ENCODE peak calls at places on chromosomes 6 and 20, in eight cellular contexts. H is WTC11, Y is colonic mucosa, G is esophagus squamous epithelium, U is right lobe of liver, E is BJ, T is fibroblast of mammary gland, L is kidney epithelial cell. R is an unnamed sample.

GRCh38 chr20:48259456-48259855 is 474.2 kb upstream of the SULF2 start:
- DNase-seq in T (no peak), H (no peak), L (no peak), Y (no peak), G (no peak), E (no peak), U (no peak), R (no peak)

GRCh38 chr6:32973934-32974333 is 5.5 kb downstream of the BRD2 start:
- DNase-seq in G (no peak), Y (peak; percentile 64), T (peak; percentile 62), E (no peak), U (no peak), L (no peak), H (no peak), R (no peak)

GRCh38 chr6:111626446-111626845 is 20.8 kb upstream of the TRAF3IP2 start:
- DNase-seq in L (no peak), E (no peak), H (no peak), Y (no peak), U (no peak), T (no peak), G (no peak), R (no peak)

GRCh38 chr6:167919349-167919748 is 78.1 kb upstream of the KIF25 start:
- DNase-seq in T (no peak), H (no peak), U (no peak), Y (no peak), L (no peak), E (no peak), G (no peak), R (no peak)

GRCh38 chr6:15952231-15953151 is 176.4 kb upstream of the MYLIP start:
- DNase-seq in H (no peak), Y (no peak), U (no peak), L (no peak), E (no peak), T (no peak), G (no peak), R (no peak)

GRCh38 chr20:29079769-29080690 is 2177.4 kb upstream of the DEFB115 start:
- DNase-seq in Y (peak; percentile 53), T (peak; percentile 29), L (no peak), H (no peak), U (peak; percentile 60), E (no peak), G (no peak), R (no peak)

GRCh38 chr20:41133709-41134361 is 3.5 kb upstream of the PLCG1 start:
- DNase-seq in Y (peak; percentile 15), L (no peak), E (no peak), U (no peak), G (no peak), H (no peak), T (peak; percentile 64), R (no peak)

GRCh38 chr6:117555882-117556498 is 46.3 kb downstream of the GOPC start:
- DNase-seq in E (no peak), Y (peak; percentile 71), U (no peak), T (peak; percentile 47), H (peak; percentile 38), L (no peak), G (no peak), R (no peak)

GRCh38 chr20:32761831-32762753 is at the start of gene DNMT3B:
- DNase-seq in H (peak; percentile 98), Y (peak; percentile 83), T (peak; percentile 72), G (no peak), L (no peak), E (no peak), U (peak; percentile 80), R (peak; percentile 92)
- TF ChIP-seq CTCF in H (no peak), Y (no peak), T (no peak), G (no peak), L (no peak), E (peak; percentile 1), U (no peak), R (peak; percentile 49)

GRCh38 chr6:108260809-108261569 is at the start of gene SNX3:
- DNase-seq in E (peak; percentile 89), G (peak; percentile 86), L (peak; percentile 85), Y (peak; percentile 97), H (peak; percentile 95), T (peak; percentile 94), U (peak; percentile 99), R (peak; percentile 98)
- TF ChIP-seq CTCF in E (no peak), G (no peak), L (no peak), Y (no peak), H (no peak), T (peak; percentile 4), U (no peak), R (peak; percentile 23)

GRCh38 chr6:138800377-138801150 is 4.7 kb downstream of the ECT2L start:
- DNase-seq in T (peak; percentile 37), E (no peak), U (no peak), G (no peak), Y (no peak), L (no peak), H (peak; percentile 45), R (no peak)
- TF ChIP-seq CTCF in T (peak; percentile 35), E (no peak), U (no peak), G (no peak), Y (no peak), L (no peak), H (no peak), R (no peak)

DNA sequence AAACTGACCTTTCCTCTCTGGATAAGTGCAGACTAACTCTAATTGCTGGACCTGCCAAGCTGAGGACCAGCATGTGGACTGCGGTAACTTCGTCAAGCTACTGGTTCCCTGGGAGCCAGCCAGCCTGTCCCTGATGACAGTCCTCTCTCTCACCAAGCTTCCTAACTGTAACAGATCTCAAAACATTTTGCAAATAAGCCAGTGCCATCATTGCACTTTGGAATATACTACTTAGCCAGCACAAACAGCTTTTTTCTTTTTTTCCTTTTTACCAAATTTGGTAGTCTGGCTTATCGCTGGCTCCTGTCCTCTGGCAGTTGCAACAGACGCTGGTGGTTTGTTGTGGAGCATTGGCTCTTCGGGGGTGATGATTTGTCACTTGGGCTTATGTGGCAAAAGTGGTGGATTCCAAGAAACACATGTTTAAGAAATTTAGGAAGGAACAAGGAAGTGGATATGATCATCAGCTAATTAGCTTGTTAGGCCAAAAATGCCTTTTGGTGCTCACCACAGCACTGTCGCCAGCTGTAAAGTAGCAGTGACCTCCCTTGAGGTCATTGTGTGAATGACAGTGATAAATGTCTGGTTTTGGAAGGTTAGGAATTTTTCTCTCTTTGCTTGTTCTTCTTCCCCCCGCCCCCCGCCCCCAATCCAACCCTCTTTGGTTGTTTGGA is 171.7 kb downstream of the CLIC5 start:
- DNase-seq in U (peak; percentile 83), Y (no peak), T (peak; percentile 25), H (no peak), G (no peak), E (no peak), L (no peak), R (no peak)
- TF ChIP-seq CTCF in U (no peak), Y (no peak), T (no peak), H (no peak), G (no peak), E (no peak), L (no peak), R (no peak)

DNA sequence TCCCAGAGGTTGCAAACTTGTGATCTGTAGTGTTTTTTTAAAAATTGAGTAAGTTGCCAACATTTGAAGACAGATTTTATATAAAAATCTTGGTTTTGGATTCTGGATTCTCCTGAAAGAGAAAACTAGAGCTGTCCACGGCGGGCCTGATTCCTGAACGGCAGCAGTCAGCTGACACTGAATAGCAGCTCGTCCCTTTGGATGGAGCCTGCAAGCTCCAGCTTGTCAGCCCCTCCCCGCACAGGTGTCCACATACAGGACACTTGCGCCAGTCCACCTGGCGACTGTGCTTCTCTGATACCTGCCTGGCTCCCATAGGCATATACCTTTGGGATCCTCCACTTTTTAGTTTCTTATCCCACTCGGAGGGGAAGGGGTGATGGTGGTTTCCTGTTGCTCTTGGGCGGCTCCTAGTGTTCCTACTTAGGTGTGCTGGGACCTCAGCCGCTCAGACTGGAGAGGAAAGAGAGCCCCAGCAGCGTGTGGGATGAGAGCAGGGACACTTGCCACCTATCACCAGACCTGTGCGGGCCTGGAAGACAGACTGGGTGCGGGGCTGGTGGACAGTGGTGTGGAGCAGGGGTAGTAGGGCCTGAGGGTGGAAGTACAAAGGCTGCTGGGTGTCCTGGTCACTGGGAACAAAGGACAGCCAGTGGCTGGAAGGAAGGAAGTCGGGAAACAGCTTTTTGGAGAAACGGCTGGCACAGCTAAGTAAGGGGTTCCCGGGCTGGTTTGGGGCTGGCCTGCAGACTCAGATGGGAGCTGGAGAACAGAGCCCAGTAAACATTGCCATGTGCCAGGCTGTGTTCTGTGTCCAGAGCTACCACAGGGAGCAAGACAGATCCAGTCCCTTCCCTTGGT is 18.3 kb downstream of the GHRH start:
- DNase-seq in G (no peak), U (peak; percentile 73), T (no peak), E (no peak), Y (no peak), L (no peak), H (peak; percentile 56), R (no peak)
- TF ChIP-seq CTCF in G (no peak), U (peak; percentile 10), T (no peak), E (peak; percentile 6), Y (no peak), L (no peak), H (no peak), R (no peak)

GRCh38 chr20:17654649-17655285 is 27.3 kb downstream of the RRBP1 start:
- DNase-seq in L (no peak), G (no peak), U (no peak), Y (peak; percentile 58), E (no peak), H (peak; percentile 80), T (peak; percentile 64), R (no peak)
- TF ChIP-seq CTCF in L (peak; percentile 76), G (peak; percentile 53), U (peak; percentile 27), Y (peak; percentile 54), E (peak; percentile 71), H (peak; percentile 77), T (peak; percentile 70), R (peak; percentile 75)

GRCh38 chr20:20465259-20465658 is 97.4 kb downstream of the INSM1 start:
- DNase-seq in U (no peak), E (no peak), H (peak; percentile 42), L (no peak), Y (no peak), G (no peak), T (peak; percentile 28), R (no peak)
- TF ChIP-seq CTCF in U (no peak), E (peak; percentile 12), H (peak; percentile 37), L (no peak), Y (no peak), G (no peak), T (peak; percentile 57), R (peak; percentile 27)

GRCh38 chr6:43800746-43801488 is 30.9 kb downstream of the VEGFA start:
- DNase-seq in U (no peak), E (no peak), H (no peak), T (no peak), Y (no peak), L (no peak), G (no peak), R (no peak)
- TF ChIP-seq CTCF in U (no peak), E (no peak), H (no peak), T (no peak), Y (no peak), L (no peak), G (no peak), R (no peak)

GRCh38 chr20:45308078-45308778 is at the start of gene MATN4:
- DNase-seq in G (no peak), Y (no peak), E (no peak), H (peak; percentile 59), T (no peak), L (no peak), U (no peak), R (no peak)
- TF ChIP-seq CTCF in G (peak; percentile 13), Y (no peak), E (no peak), H (no peak), T (no peak), L (no peak), U (no peak), R (no peak)

R was measured in osteocyte.